ENCODE peak calls at places on chromosomes 13 and 19, in seven cellular contexts. Y is endodermal cell; E is fibroblast of lung; R is left lung; T is effector memory CD4-positive, alpha-beta T cell; U is esophagus muscularis mucosa; I is Peyer's patch. S is an unnamed sample.
A peak's percentile ranks its signal among the peaks of the same experiment; 100 is the strongest.

GRCh38 chr13:49026851-49027250 is 51.1 kb downstream of the FNDC3A start:
- DNase-seq in Y (no peak), T (no peak), E (peak; percentile 30), U (no peak), R (no peak), I (no peak), S (no peak)

GRCh38 chr19:31586282-31586681 is 237.0 kb upstream of the TSHZ3 start:
- DNase-seq in U (no peak), T (no peak), R (no peak), E (peak; percentile 82), Y (no peak), I (no peak), S (no peak)

GRCh38 chr13:20258208-20258962 is 26.3 kb upstream of the GJB6 start:
- DNase-seq in E (no peak), R (no peak), I (no peak), T (no peak), U (no peak), Y (no peak), S (no peak)

GRCh38 chr13:93476175-93476574 is 249.6 kb downstream of the GPC6 start:
- DNase-seq in U (no peak), R (no peak), I (no peak), Y (no peak), E (peak; percentile 87), T (no peak), S (no peak)

GRCh38 chr13:20190481-20191310 is 2.0 kb downstream of the GJB2 start:
- DNase-seq in Y (no peak), E (peak; percentile 53), T (no peak), R (no peak), I (no peak), U (peak; percentile 77), S (no peak)

GRCh38 chr13:111415216-111415615 is 94.8 kb downstream of the TEX29 start:
- DNase-seq in U (no peak), E (no peak), R (no peak), T (no peak), I (no peak), Y (no peak), S (no peak)

GRCh38 chr13:114043421-114044053 is 69.7 kb upstream of the C13orf46 start:
- DNase-seq in U (no peak), I (no peak), T (peak; percentile 25), R (no peak), Y (peak; percentile 89), E (peak; percentile 95), S (peak; percentile 85)

GRCh38 chr19:14434157-14434501 is 1.0 kb downstream of the PKN1 start:
- DNase-seq in E (no peak), T (peak; percentile 23), I (no peak), Y (no peak), U (no peak), R (no peak), S (no peak)

GRCh38 chr13:94192576-94192975 is 286.9 kb downstream of the DCT start:
- DNase-seq in R (no peak), U (no peak), T (no peak), I (no peak), Y (peak; percentile 86), E (peak; percentile 49), S (no peak)

GRCh38 chr19:50562996-50563395 is 5.2 kb downstream of the LRRC4B start:
- DNase-seq in R (no peak), Y (no peak), U (no peak), T (no peak), E (no peak), I (no peak), S (no peak)

GRCh38 chr19:4664642-4665041 is 5.5 kb downstream of the MYDGF start:
- DNase-seq in U (no peak), Y (no peak), R (no peak), I (no peak), T (no peak), E (no peak), S (no peak)

GRCh38 chr19:952680-953500 is 27.1 kb downstream of the ARID3A start:
- DNase-seq in U (no peak), E (no peak), Y (peak; percentile 69), R (no peak), T (no peak), I (peak; percentile 73), S (no peak)

GRCh38 chr19:1182727-1183126 is 8.7 kb upstream of the SBNO2 start:
- DNase-seq in I (no peak), E (no peak), R (no peak), Y (no peak), T (no peak), U (no peak), S (no peak)

GRCh38 chr13:48896312-48896711 is 79.4 kb upstream of the FNDC3A start:
- DNase-seq in T (no peak), U (no peak), I (no peak), E (peak; percentile 73), Y (no peak), R (no peak), S (no peak)

GRCh38 chr19:18430417-18431144 is 7.4 kb downstream of the ISYNA1 start:
- DNase-seq in T (no peak), Y (no peak), I (no peak), U (no peak), R (no peak), E (no peak), S (no peak)
- H3K4me1 ChIP-seq in T (peaks cover 58% of the 10 kb centered on the region), Y (peaks cover 7% of the 10 kb centered on the region), I (peaks cover 36% of the 10 kb centered on the region), U (peaks cover 49% of the 10 kb centered on the region), R (peaks cover 47% of the 10 kb centered on the region), E (peaks cover 30% of the 10 kb centered on the region), S (no peaks in the 10 kb centered on the region)

DNA sequence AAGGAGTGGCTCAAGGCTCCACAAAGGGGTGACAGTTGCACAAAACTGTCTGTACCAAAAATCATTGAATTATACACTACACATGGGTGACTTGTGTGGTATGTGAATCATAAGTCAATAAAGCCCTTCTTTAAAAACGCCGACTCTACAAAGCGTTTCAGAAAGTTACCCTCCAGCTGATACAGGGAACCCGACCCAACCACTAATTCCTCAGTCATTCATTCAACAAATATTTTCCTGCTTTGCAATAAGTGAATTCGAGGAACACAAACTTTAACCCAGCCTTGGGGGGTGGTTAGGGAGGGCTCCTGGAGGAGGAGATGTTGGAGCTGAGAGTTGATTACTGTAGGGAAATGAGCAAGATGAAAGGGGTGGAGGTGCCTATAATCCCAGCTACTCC is 32.0 kb downstream of the LTBP4 start:
- DNase-seq in T (no peak), Y (no peak), E (peak; percentile 48), R (no peak), I (no peak), U (no peak), S (no peak)
- H3K27ac ChIP-seq in T (no peak overlapping the region), Y (no peak overlapping the region), E (no peak overlapping the region), R (no peak overlapping the region), I (no peak overlapping the region), U (no peak overlapping the region), S (no peak overlapping the region)

DNA sequence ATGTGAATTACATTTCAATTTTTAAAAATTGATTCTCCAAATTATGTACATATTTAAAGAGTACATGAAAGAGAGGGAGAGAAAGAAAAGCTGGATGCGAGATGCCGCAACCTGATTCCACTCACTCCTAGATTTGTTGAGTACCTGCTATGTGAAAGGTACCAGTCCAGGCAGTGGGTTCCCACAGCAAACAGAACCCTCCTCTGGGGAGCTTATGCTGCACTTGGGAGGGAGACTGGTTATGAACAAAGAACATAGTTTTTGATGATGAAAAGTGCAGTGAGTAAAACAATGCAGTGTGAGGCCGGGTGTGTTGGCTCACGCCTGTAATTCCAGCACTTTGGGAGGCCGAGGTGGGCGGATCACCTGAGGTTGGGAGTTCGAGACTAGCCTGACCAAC is 43.4 kb downstream of the ACTN4 start:
- DNase-seq in R (no peak), I (no peak), Y (no peak), T (no peak), E (no peak), U (no peak), S (no peak)
- H3K4me1 ChIP-seq in R (peaks cover 98% of the 10 kb centered on the region), I (peaks cover 34% of the 10 kb centered on the region), Y (peaks cover 15% of the 10 kb centered on the region), T (peaks cover 64% of the 10 kb centered on the region), E (peaks cover 34% of the 10 kb centered on the region), U (peaks cover 97% of the 10 kb centered on the region), S (peaks cover 94% of the 10 kb centered on the region)

DNA sequence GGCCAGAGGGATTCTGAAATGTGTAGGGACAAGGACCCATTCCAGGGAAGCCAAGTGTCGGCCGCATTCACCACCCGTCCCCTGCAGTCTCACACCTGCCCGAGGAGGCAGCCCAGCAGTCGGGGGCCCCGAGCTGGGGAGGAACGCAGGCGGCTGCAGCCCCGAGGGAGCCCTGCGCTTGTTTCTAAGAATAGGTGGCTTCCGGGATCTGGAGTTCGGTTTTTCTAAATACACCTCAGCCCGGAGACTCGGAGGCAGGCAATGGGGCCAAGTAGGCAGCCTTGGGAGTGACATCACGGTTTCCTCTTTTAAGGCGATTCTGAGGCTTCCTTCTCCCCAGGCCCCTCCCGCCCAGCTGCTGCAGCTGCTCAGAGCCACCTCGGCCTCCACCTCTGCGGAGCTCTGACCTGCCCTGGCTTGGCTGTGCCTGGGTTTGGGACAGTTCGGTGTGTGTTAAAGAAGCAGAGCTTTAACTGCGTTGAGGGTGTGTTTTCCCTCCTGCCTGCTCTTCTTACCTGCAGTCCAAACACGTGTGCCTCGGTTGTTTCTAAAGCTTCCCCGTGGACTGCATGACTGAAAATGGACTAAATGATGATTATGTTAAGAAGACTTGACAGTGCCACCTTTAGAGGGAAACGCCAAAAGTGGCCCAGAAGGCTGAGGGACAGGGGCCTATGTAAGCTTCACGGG is 80.5 kb downstream of the COL4A2 start:
- DNase-seq in T (no peak), I (no peak), E (peak; percentile 64), R (no peak), U (no peak), Y (peak; percentile 74), S (no peak)
- H3K27ac ChIP-seq in T (no peak overlapping the region), I (peak overlapping the region; percentile 70), E (peak overlapping the region; percentile 93), R (peak overlapping the region; percentile 49), U (peak overlapping the region; percentile 95), Y (no peak overlapping the region), S (peak overlapping the region; percentile 89)

GRCh38 chr13:112976526-112976925 is 7.5 kb downstream of the MCF2L start:
- DNase-seq in Y (no peak), R (no peak), E (no peak), T (no peak), U (no peak), I (no peak), S (no peak)

GRCh38 chr13:112979406-112979902 is 10.4 kb downstream of the MCF2L start:
- DNase-seq in I (no peak), U (no peak), E (no peak), Y (no peak), R (no peak), T (no peak), S (no peak)

GRCh38 chr13:112977091-112977490 is 8.1 kb downstream of the MCF2L start:
- DNase-seq in U (no peak), R (no peak), T (no peak), I (no peak), Y (no peak), E (no peak), S (no peak)

GRCh38 chr13:112978561-112979405 is 9.8 kb downstream of the MCF2L start:
- DNase-seq in U (no peak), I (no peak), T (no peak), R (no peak), Y (no peak), E (no peak), S (peak; percentile 64)

DNA sequence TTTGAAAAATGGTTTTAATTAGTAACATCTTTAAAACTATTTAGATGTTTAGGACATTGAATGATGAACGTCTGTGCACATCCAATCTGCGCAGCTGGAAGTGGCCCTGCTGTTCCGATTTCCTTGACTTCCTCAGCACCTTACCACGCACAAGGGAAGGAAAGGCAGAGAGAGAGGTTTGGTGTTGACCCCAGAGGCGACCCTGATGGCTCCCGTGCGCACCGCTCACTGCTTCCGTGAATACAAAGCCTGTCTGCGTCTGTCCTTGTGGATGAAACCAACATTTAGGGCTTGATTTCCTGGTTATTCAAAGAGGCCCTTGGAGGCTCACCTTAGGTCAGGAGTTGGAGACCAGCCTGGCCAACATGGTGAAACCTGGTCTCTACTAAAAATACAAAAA is 8.5 kb downstream of the MCF2L start:
- DNase-seq in Y (no peak), T (no peak), R (no peak), E (no peak), U (no peak), I (no peak), S (no peak)
- H3K4me1 ChIP-seq in Y (no peaks in the 10 kb centered on the region), T (no peaks in the 10 kb centered on the region), R (no peaks in the 10 kb centered on the region), E (no peaks in the 10 kb centered on the region), U (peaks cover 5% of the 10 kb centered on the region), I (no peaks in the 10 kb centered on the region), S (peaks cover 14% of the 10 kb centered on the region)